ENCODE peak calls at places on chromosomes 11 and 22, in four cellular contexts. H, K, W and Q are unnamed samples.

GRCh38 chr22:23675502-23676415 is 15.1 kb upstream of the RGL4 start:
- DNase-seq in H (no peak), K (no peak), W (peak), Q (no peak)

GRCh38 chr11:64998141-64998540 is 1.4 kb upstream of the BATF2 start:
- DNase-seq in H (peak), K (no peak), W (peak), Q (no peak)

GRCh38 chr11:25535462-25535861 is 796.5 kb upstream of the ANO3 start:
- DNase-seq in H (no peak), K (no peak), W (no peak), Q (no peak)

GRCh38 chr11:41404109-41404508 is 55.3 kb downstream of the LRRC4C start:
- DNase-seq in H (no peak), K (no peak), W (no peak), Q (no peak)

GRCh38 chr22:28711820-28712777 is 29.5 kb downstream of the CHEK2 start:
- DNase-seq in H (no peak), K (no peak), W (peak), Q (no peak)

GRCh38 chr22:24208012-24208749 is 26.9 kb downstream of the SUSD2 start:
- DNase-seq in H (no peak), K (no peak), W (peak), Q (no peak)

GRCh38 chr11:57530215-57530595 is 349 bp downstream of the TIMM10 start:
- DNase-seq in H (no peak), K (no peak), W (no peak), Q (no peak)

GRCh38 chr11:111409915-111410314 is 30.8 kb upstream of the POU2AF1 start:
- DNase-seq in H (no peak), K (no peak), W (no peak), Q (peak)

GRCh38 chr22:20247010-20247505 is 21.1 kb downstream of the RTN4R start:
- DNase-seq in H (peak), K (peak), W (no peak), Q (peak)

GRCh38 chr22:30610299-30610698 is 3.3 kb downstream of the TCN2 start:
- DNase-seq in H (no peak), K (no peak), W (no peak), Q (no peak)

GRCh38 chr11:19792510-19792909 is 79.9 kb downstream of the NAV2 start:
- DNase-seq in H (no peak), K (no peak), W (no peak), Q (no peak)

GRCh38 chr11:61488651-61489291 is 19.8 kb upstream of the LRRC10B start:
- DNase-seq in H (peak), K (peak), W (peak), Q (no peak)

GRCh38 chr11:46557684-46558151 is 36.1 kb downstream of the AMBRA1 start:
- DNase-seq in H (peak), K (no peak), W (peak), Q (no peak)

GRCh38 chr11:75667831-75668507 is 869 bp downstream of the MAP6 start:
- DNase-seq in H (no peak), K (peak), W (no peak), Q (no peak)

GRCh38 chr11:32829680-32830412 is at the start of gene PRRG4:
- DNase-seq in H (no peak), K (peak), W (no peak), Q (no peak)

GRCh38 chr22:27686534-27686933 is 115.0 kb downstream of the MN1 start:
- DNase-seq in H (peak), K (no peak), W (peak), Q (no peak)

GRCh38 chr22:41562461-41562860 is 1.7 kb downstream of the CSDC2 start:
- DNase-seq in H (no peak), K (no peak), W (no peak), Q (no peak)

DNA sequence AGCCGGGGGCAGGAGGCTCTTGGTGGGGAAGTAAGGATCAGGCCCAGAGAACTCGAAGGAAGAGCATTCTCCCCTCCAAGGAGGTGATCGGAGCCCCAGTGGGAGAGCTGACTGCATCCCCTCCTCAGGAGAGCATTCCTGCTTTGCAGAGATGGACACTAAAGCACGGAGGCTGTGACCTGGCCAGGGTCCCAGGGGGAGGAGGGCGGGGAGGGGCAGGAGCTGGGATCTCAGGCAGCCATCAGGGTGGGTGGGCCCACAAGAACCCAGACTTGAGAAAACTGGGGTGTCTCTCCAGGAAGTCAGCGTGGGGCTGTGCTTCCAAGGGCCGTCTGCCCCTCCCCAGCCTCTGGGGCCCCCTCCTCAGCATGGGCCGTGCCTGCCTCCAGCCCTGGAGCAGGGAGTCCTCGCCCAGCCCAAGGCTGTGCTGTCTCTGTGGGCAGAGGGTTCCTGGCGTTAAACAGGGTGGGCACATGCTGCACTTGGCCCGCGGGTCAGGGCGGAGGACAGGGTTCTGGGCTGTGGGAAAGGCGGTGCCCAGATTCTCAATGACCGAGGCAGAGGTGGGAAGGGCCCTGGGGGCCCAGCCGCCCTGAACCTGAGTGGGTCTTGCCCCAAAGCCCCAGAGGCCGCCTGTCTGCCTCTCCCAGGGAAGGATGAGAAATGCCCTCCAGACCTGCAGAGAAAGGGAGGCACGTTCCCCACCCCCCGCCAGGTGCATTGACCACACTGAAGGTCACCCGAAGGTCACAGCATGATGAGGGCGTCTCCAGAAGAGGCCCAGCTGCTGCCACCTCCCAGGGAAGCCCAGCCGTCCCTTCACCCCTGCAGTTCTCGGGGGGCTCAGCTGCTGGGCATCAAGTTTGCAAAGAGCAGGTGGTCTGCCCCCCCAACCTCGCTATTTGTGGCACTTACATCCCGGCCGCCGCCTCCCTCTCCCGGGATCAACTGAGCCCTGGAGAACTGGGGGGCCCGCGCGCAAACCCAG is 643 bp downstream of the CEND1 start:
- DNase-seq in H (no peak), K (no peak), W (no peak), Q (no peak)
- TF ChIP-seq ATF2 in H (no peak), K (no peak), W (no peak), Q (no peak)

GRCh38 chr11:129117595-129118350 is 74.4 kb downstream of the ARHGAP32 start:
- DNase-seq in H (peak), K (peak), W (peak), Q (no peak)

GRCh38 chr11:129119036-129119435 is 73.1 kb downstream of the ARHGAP32 start:
- DNase-seq in H (no peak), K (no peak), W (no peak), Q (no peak)

DNA sequence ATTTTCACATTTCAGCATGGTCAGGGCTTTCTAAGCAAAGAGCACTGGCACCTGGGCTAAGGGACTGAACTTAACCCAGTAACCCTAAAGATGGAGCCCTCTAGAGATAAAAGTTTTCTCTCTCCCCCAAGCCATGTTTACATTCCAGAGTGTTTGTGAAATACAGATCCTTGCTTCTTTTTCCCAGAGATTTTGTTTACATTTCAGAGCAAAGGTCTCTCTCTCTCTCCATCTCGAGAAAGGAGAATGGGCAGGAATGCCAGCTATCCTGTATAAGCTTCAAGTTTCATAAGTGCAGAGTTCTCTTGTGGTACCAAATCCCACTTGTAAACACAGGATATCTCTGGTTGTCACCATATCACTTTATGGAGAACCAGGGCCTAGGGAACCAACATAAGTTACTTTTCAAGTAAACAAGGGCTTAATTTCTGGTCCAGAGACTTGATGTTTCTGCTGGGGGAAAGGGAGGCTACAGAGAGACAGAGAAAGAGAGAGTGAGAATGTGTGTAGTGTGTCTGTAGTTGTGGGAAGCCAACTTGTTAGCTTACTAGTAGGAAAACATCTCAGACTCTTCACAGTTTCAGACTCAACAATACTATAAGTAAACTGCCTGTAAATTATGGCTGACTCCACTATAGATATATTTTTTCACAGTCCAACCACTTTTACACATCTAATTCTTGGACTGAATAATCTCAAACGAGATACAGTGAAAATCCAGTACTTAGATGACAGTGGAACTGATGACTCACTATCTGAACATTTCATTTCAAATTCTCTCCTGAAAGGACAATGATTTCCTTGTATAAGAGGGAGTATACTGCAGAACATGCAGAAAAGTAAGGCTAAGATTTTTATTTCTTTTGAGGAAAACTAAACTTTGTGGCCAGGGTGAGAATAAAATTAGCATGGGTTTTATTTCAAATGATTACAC is 76.2 kb downstream of the ARHGAP32 start:
- DNase-seq in H (no peak), K (no peak), W (peak), Q (no peak)
- TF ChIP-seq ATF2 in H (no peak), K (no peak), W (peak), Q (no peak)

GRCh38 chr22:17120711-17121234 is 387 bp downstream of the TMEM121B start:
- DNase-seq in H (peak), K (peak), W (no peak), Q (no peak)

GRCh38 chr22:17118342-17118741 is 2.8 kb downstream of the TMEM121B start:
- DNase-seq in H (no peak), K (no peak), W (no peak), Q (no peak)

GRCh38 chr22:17120281-17120680 is 879 bp downstream of the TMEM121B start:
- DNase-seq in H (peak), K (peak), W (no peak), Q (no peak)

GRCh38 chr22:17117890-17118289 is 3.3 kb downstream of the TMEM121B start:
- DNase-seq in H (no peak), K (no peak), W (no peak), Q (peak)

DNA sequence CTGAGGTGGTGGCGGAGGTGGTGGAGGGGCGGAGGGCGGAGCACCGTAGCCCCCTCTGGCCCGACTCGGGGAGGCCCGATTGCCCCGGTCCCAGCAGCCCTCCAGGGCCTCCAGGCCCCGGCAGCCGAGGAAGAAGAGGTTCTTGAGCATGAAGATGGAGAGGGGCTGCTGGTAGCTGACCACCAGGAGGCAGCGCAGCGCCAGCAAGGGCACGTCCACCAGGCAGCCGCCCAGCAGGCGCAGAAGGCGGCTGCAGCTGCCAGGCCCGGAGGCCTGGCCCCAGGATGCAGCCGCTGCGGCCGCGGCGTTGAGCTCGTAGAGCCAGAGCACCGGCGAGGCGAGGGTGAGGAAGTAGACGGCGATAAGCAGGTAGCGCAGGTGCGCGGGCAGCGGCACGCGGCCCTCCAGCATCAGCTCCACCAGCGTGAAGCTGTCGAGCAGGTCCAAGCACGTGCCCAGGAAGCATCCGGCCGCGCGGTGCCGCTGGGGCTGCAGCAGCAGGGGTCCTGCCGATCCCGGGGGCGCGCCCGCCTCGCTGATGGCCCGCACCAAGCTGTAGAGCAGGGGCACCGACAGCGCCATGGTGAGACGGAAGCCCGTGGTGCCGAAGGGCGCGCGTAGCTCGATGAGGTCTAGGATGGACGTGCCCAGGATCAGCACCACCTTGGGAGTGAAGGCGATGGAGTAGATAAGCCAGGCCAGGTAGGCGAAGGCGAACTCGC is 1.5 kb downstream of the TMEM121B start:
- DNase-seq in H (peak), K (peak), W (no peak), Q (no peak)
- TF ChIP-seq ATF2 in H (no peak), K (no peak), W (no peak), Q (no peak)

GRCh38 chr11:124394408-124394807 is 4.4 kb downstream of the OR8B3 start:
- DNase-seq in H (peak), K (no peak), W (no peak), Q (no peak)
- TF ChIP-seq ATF2 in H (no peak), K (no peak), W (no peak), Q (no peak)

GRCh38 chr11:95924414-95924760 is 480 bp upstream of the MTMR2 start:
- DNase-seq in H (no peak), K (no peak), W (peak), Q (no peak)

GRCh38 chr11:95925011-95925410 is 1.1 kb upstream of the MTMR2 start:
- DNase-seq in H (peak), K (no peak), W (peak), Q (no peak)

GRCh38 chr11:95923441-95923729 is 522 bp downstream of the MTMR2 start:
- DNase-seq in H (peak), K (no peak), W (no peak), Q (no peak)

GRCh38 chr11:95922536-95923440 is 1.1 kb downstream of the MTMR2 start:
- DNase-seq in H (peak), K (no peak), W (no peak), Q (no peak)

GRCh38 chr11:95923730-95924413 is at the start of gene MTMR2:
- DNase-seq in H (peak), K (peak), W (peak), Q (peak)
- TF ChIP-seq ATF2 in H (no peak), K (no peak), W (no peak), Q (no peak)

GRCh38 chr11:120205596-120206161 is 5.2 kb upstream of the OAF start:
- DNase-seq in H (no peak), K (no peak), W (no peak), Q (no peak)
- TF ChIP-seq ATF2 in H (no peak), K (no peak), W (no peak), Q (no peak)

GRCh38 chr22:36901411-36902142 is 11.9 kb upstream of the CSF2RB start:
- DNase-seq in H (no peak), K (no peak), W (no peak), Q (peak)
- TF ChIP-seq ATF2 in H (no peak), K (no peak), W (no peak), Q (peak)

GRCh38 chr22:49427941-49428340 is 399.7 kb downstream of the BRD1 start:
- DNase-seq in H (no peak), K (no peak), W (no peak), Q (no peak)

GRCh38 chr22:49426618-49427266 is 400.9 kb downstream of the BRD1 start:
- DNase-seq in H (no peak), K (no peak), W (no peak), Q (no peak)

GRCh38 chr22:49431559-49431958 is 396.1 kb downstream of the BRD1 start:
- DNase-seq in H (no peak), K (no peak), W (no peak), Q (no peak)

GRCh38 chr22:49427341-49427740 is 400.3 kb downstream of the BRD1 start:
- DNase-seq in H (no peak), K (no peak), W (no peak), Q (no peak)

DNA sequence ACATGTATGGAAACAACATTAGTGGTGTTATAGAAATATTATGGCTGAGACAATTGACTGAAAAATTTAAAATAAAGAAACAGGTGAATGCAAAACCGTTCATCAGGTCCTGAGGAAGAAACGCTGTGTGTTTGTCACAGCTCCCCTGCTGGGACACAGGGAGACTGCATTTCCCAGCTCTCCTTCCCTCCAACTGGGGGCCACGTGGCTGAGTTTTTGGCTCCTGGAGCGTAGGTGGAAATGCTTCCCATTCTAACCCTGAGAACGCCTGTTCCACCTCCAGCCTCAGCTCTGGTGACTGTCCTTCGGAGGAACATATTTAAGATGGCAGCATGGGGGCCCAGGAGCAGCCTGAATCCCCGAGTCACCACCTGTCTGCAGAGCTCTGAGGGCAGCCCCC is 398.6 kb downstream of the BRD1 start:
- DNase-seq in H (peak), K (no peak), W (no peak), Q (no peak)
- TF ChIP-seq ATF2 in H (no peak), K (no peak), W (no peak), Q (no peak)